ENCODE peak calls at places on chromosome 10, in eight cellular contexts. C is stimulated activated CD8-positive, alpha-beta memory T cell treated with anti-CD3 and anti-CD28 coated beads, Interleukin-7, amount 100 ng/mL, for 48 hours; Y is ELF-1; Q is T-cell; V is SK-MEL-5; M is omental fat pad; D is Peyer's patch; I is epithelial cell of esophagus. S is an unnamed sample.

GRCh38 chr10:80149123-80149522 is 16.6 kb downstream of the PLAC9 start:
- DNase-seq in C (no peak), Y (no peak), Q (no peak), V (no peak), M (no peak), D (no peak), I (no peak), S (no peak)

GRCh38 chr10:50362547-50363125 is 111.3 kb upstream of the ASAH2 start:
- DNase-seq in C (no peak), Y (no peak), Q (no peak), V (no peak), M (no peak), D (no peak), I (peak; percentile 90), S (no peak)

GRCh38 chr10:72455889-72456588 is 101.3 kb upstream of the DNAJB12 start:
- DNase-seq in C (no peak), Y (no peak), Q (no peak), V (peak; percentile 28), M (no peak), D (no peak), I (peak; percentile 25), S (no peak)

GRCh38 chr10:122656308-122656705 is 43.3 kb downstream of the C10orf120 start:
- DNase-seq in C (no peak), Y (no peak), Q (no peak), V (no peak), M (no peak), D (no peak), I (no peak), S (no peak)

GRCh38 chr10:6364893-6365292 is 162.2 kb downstream of the PFKFB3 start:
- DNase-seq in C (no peak), Y (peak; percentile 16), Q (no peak), V (no peak), M (no peak), D (no peak), I (no peak), S (no peak)

GRCh38 chr10:79483299-79483698 is 29.0 kb upstream of the EIF5AL1 start:
- DNase-seq in C (no peak), Y (no peak), Q (no peak), V (no peak), M (no peak), D (no peak), I (peak; percentile 27), S (no peak)

GRCh38 chr10:75037171-75038153 is 74.0 kb upstream of the SAMD8 start:
- DNase-seq in C (no peak), Y (no peak), Q (no peak), V (no peak), M (no peak), D (no peak), I (no peak), S (no peak)

GRCh38 chr10:103545771-103546281 is 52.3 kb downstream of the NEURL1 start:
- DNase-seq in C (no peak), Y (no peak), Q (no peak), V (no peak), M (no peak), D (no peak), I (no peak), S (no peak)

GRCh38 chr10:133179128-133179520 is 19.1 kb downstream of the KNDC1 start:
- DNase-seq in C (no peak), Y (no peak), Q (no peak), V (no peak), M (no peak), D (no peak), I (no peak), S (no peak)

GRCh38 chr10:63588436-63589180 is 67.4 kb downstream of the REEP3 start:
- DNase-seq in C (no peak), Y (peak; percentile 37), Q (no peak), V (no peak), M (no peak), D (no peak), I (peak; percentile 79), S (no peak)

GRCh38 chr10:48976208-48976607 is 36.6 kb upstream of the LRRC18 start:
- DNase-seq in C (no peak), Y (no peak), Q (no peak), V (peak; percentile 15), M (no peak), D (no peak), I (peak; percentile 13), S (no peak)

GRCh38 chr10:22476601-22477364 is 131.5 kb downstream of the SPAG6 start:
- DNase-seq in C (no peak), Y (peak; percentile 51), Q (no peak), V (no peak), M (no peak), D (no peak), I (no peak), S (no peak)

GRCh38 chr10:47278152-47278473 is 21.9 kb upstream of the GDF10 start:
- DNase-seq in C (no peak), Y (no peak), Q (no peak), V (no peak), M (no peak), D (no peak), I (no peak), S (no peak)

GRCh38 chr10:4017336-4017735 is 232.3 kb upstream of the KLF6 start:
- DNase-seq in C (no peak), Y (no peak), Q (no peak), V (peak; percentile 62), M (no peak), D (no peak), I (no peak), S (no peak)

GRCh38 chr10:61832866-61833481 is 68.5 kb upstream of the ARID5B start:
- DNase-seq in C (no peak), Y (no peak), Q (no peak), V (no peak), M (no peak), D (no peak), I (no peak), S (no peak)

GRCh38 chr10:62934258-62934657 is 118.1 kb upstream of the EGR2 start:
- DNase-seq in C (no peak), Y (no peak), Q (no peak), V (peak; percentile 82), M (no peak), D (no peak), I (peak; percentile 22), S (no peak)

GRCh38 chr10:26507441-26507840 is 69.3 kb downstream of the APBB1IP start:
- DNase-seq in C (no peak), Y (no peak), Q (no peak), V (no peak), M (no peak), D (no peak), I (no peak), S (no peak)

GRCh38 chr10:132848951-132849545 is 63.1 kb upstream of the NKX6-2 start:
- DNase-seq in C (no peak), Y (no peak), Q (no peak), V (no peak), M (no peak), D (no peak), I (no peak), S (no peak)

GRCh38 chr10:71284544-71285179 is 34.4 kb upstream of the SLC29A3 start:
- DNase-seq in C (no peak), Y (no peak), Q (no peak), V (no peak), M (no peak), D (no peak), I (no peak), S (no peak)

GRCh38 chr10:133462512-133463305 is 9.0 kb downstream of the SCART1 start:
- DNase-seq in C (no peak), Y (no peak), Q (no peak), V (no peak), M (no peak), D (peak; percentile 6), I (no peak), S (no peak)

GRCh38 chr10:3835770-3836169 is 50.8 kb upstream of the KLF6 start:
- DNase-seq in C (no peak), Y (peak; percentile 66), Q (no peak), V (no peak), M (no peak), D (no peak), I (no peak), S (no peak)

GRCh38 chr10:89086801-89087513 is 96.4 kb downstream of the FAS start:
- DNase-seq in C (no peak), Y (peak; percentile 9), Q (no peak), V (no peak), M (peak; percentile 44), D (peak; percentile 58), I (peak; percentile 25), S (no peak)

GRCh38 chr10:44650576-44651394 is 260.4 kb upstream of the TMEM72 start:
- DNase-seq in C (no peak), Y (no peak), Q (no peak), V (no peak), M (no peak), D (no peak), I (no peak), S (no peak)

GRCh38 chr10:86164216-86164774 is 202.3 kb downstream of the GRID1 start:
- DNase-seq in C (no peak), Y (no peak), Q (no peak), V (no peak), M (no peak), D (no peak), I (no peak), S (no peak)

GRCh38 chr10:38174341-38174740 is 80.2 kb downstream of the ZNF37A start:
- DNase-seq in C (no peak), Y (no peak), Q (no peak), V (no peak), M (no peak), D (no peak), I (peak; percentile 47), S (no peak)

GRCh38 chr10:57973451-57973850 is 294.2 kb downstream of the IPMK start:
- DNase-seq in C (no peak), Y (no peak), Q (no peak), V (no peak), M (no peak), D (no peak), I (peak; percentile 31), S (no peak)

GRCh38 chr10:10362780-10363179 is 654.9 kb upstream of the CELF2 start:
- DNase-seq in C (no peak), Y (no peak), Q (no peak), V (no peak), M (no peak), D (no peak), I (no peak), S (no peak)

GRCh38 chr10:71835671-71836593 is 15.1 kb downstream of the PSAP start:
- DNase-seq in C (no peak), Y (peak; percentile 32), Q (no peak), V (peak; percentile 86), M (peak; percentile 42), D (peak; percentile 90), I (no peak), S (peak; percentile 84)

GRCh38 chr10:3775671-3776551 is 9.1 kb downstream of the KLF6 start:
- DNase-seq in C (no peak), Y (peak; percentile 89), Q (no peak), V (peak; percentile 37), M (peak; percentile 25), D (no peak), I (peak; percentile 77), S (no peak)

GRCh38 chr10:124799196-124799595 is 2.4 kb upstream of the ABRAXAS2 start:
- DNase-seq in C (no peak), Y (peak; percentile 68), Q (no peak), V (no peak), M (no peak), D (no peak), I (no peak), S (no peak)

GRCh38 chr10:43754569-43755260 is 106.0 kb upstream of the ZNF32 start:
- DNase-seq in C (no peak), Y (peak; percentile 18), Q (no peak), V (no peak), M (no peak), D (no peak), I (no peak), S (no peak)

GRCh38 chr10:22737587-22737986 is 23.2 kb upstream of the PIP4K2A start:
- DNase-seq in C (no peak), Y (peak; percentile 8), Q (no peak), V (no peak), M (no peak), D (no peak), I (peak; percentile 77), S (no peak)